ENCODE peak calls at places on chromosome 6, in nine cellular contexts. One of them, this sample, is unnamed.

GRCh38 chr6:44289726-44290125 is 19.5 kb downstream of the TMEM151B start:
- DNase-seq in thyroid gland: peak
- DNase-seq in AG09309: no peak
- DNase-seq in heart right ventricle: no peak
- DNase-seq in GM23338: no peak
- DNase-seq in fibroblast of the aortic adventitia: no peak
- DNase-seq in tibial artery: no peak
- DNase-seq in fibroblast of mammary gland: no peak
- DNase-seq in upper lobe of right lung: no peak
- DNase-seq in this sample: peak

GRCh38 chr6:24517659-24518538 is 23.1 kb downstream of the ALDH5A1 start:
- DNase-seq in thyroid gland: no peak
- DNase-seq in AG09309: no peak
- DNase-seq in heart right ventricle: no peak
- DNase-seq in GM23338: no peak
- DNase-seq in fibroblast of the aortic adventitia: no peak
- DNase-seq in tibial artery: no peak
- DNase-seq in fibroblast of mammary gland: no peak
- DNase-seq in upper lobe of right lung: no peak
- DNase-seq in this sample: no peak

GRCh38 chr6:139577124-139577800 is 202.8 kb upstream of the CITED2 start:
- DNase-seq in thyroid gland: peak
- DNase-seq in AG09309: no peak
- DNase-seq in heart right ventricle: no peak
- DNase-seq in GM23338: no peak
- DNase-seq in fibroblast of the aortic adventitia: no peak
- DNase-seq in tibial artery: no peak
- DNase-seq in fibroblast of mammary gland: peak
- DNase-seq in upper lobe of right lung: no peak
- DNase-seq in this sample: no peak

GRCh38 chr6:158793432-158793831 is 25.7 kb downstream of the EZR start:
- DNase-seq in thyroid gland: no peak
- DNase-seq in AG09309: no peak
- DNase-seq in heart right ventricle: no peak
- DNase-seq in GM23338: peak
- DNase-seq in fibroblast of the aortic adventitia: peak
- DNase-seq in tibial artery: no peak
- DNase-seq in fibroblast of mammary gland: peak
- DNase-seq in upper lobe of right lung: no peak
- DNase-seq in this sample: peak

GRCh38 chr6:18147160-18147559 is 7.7 kb downstream of the TPMT start:
- DNase-seq in thyroid gland: no peak
- DNase-seq in AG09309: peak
- DNase-seq in heart right ventricle: no peak
- DNase-seq in GM23338: no peak
- DNase-seq in fibroblast of the aortic adventitia: peak
- DNase-seq in tibial artery: no peak
- DNase-seq in fibroblast of mammary gland: peak
- DNase-seq in upper lobe of right lung: no peak
- DNase-seq in this sample: peak

GRCh38 chr6:114284281-114284680 is 58.5 kb downstream of the HS3ST5 start:
- DNase-seq in thyroid gland: no peak
- DNase-seq in AG09309: peak
- DNase-seq in heart right ventricle: no peak
- DNase-seq in GM23338: no peak
- DNase-seq in fibroblast of the aortic adventitia: no peak
- DNase-seq in tibial artery: no peak
- DNase-seq in fibroblast of mammary gland: peak
- DNase-seq in upper lobe of right lung: no peak
- DNase-seq in this sample: no peak

GRCh38 chr6:4299476-4299875 is 164.1 kb upstream of the ECI2 start:
- DNase-seq in thyroid gland: no peak
- DNase-seq in AG09309: no peak
- DNase-seq in heart right ventricle: no peak
- DNase-seq in GM23338: no peak
- DNase-seq in fibroblast of the aortic adventitia: peak
- DNase-seq in tibial artery: no peak
- DNase-seq in fibroblast of mammary gland: no peak
- DNase-seq in upper lobe of right lung: no peak
- DNase-seq in this sample: no peak

GRCh38 chr6:104789770-104790190 is 69.9 kb downstream of the HACE1 start:
- DNase-seq in thyroid gland: no peak
- DNase-seq in AG09309: peak
- DNase-seq in heart right ventricle: no peak
- DNase-seq in GM23338: peak
- DNase-seq in fibroblast of the aortic adventitia: peak
- DNase-seq in tibial artery: no peak
- DNase-seq in fibroblast of mammary gland: peak
- DNase-seq in upper lobe of right lung: no peak
- DNase-seq in this sample: peak

GRCh38 chr6:44128020-44128917 is 915 bp downstream of the TMEM63B start:
- DNase-seq in thyroid gland: peak
- DNase-seq in AG09309: no peak
- DNase-seq in heart right ventricle: peak
- DNase-seq in GM23338: peak
- DNase-seq in fibroblast of the aortic adventitia: no peak
- DNase-seq in tibial artery: peak
- DNase-seq in fibroblast of mammary gland: peak
- DNase-seq in upper lobe of right lung: peak
- DNase-seq in this sample: peak

GRCh38 chr6:37242429-37243052 is 15.0 kb upstream of the TBC1D22B start:
- DNase-seq in thyroid gland: no peak
- DNase-seq in AG09309: peak
- DNase-seq in heart right ventricle: peak
- DNase-seq in GM23338: no peak
- DNase-seq in fibroblast of the aortic adventitia: peak
- DNase-seq in tibial artery: no peak
- DNase-seq in fibroblast of mammary gland: peak
- DNase-seq in upper lobe of right lung: no peak
- DNase-seq in this sample: peak

GRCh38 chr6:100892116-100892515 is 11.0 kb upstream of the ASCC3 start:
- DNase-seq in thyroid gland: no peak
- DNase-seq in AG09309: no peak
- DNase-seq in heart right ventricle: no peak
- DNase-seq in GM23338: peak
- DNase-seq in fibroblast of the aortic adventitia: no peak
- DNase-seq in tibial artery: no peak
- DNase-seq in fibroblast of mammary gland: no peak
- DNase-seq in upper lobe of right lung: no peak
- DNase-seq in this sample: no peak

GRCh38 chr6:121157913-121158312 is 176.4 kb downstream of the TBC1D32 start:
- DNase-seq in thyroid gland: no peak
- DNase-seq in AG09309: no peak
- DNase-seq in heart right ventricle: no peak
- DNase-seq in GM23338: no peak
- DNase-seq in fibroblast of the aortic adventitia: peak
- DNase-seq in tibial artery: no peak
- DNase-seq in fibroblast of mammary gland: peak
- DNase-seq in upper lobe of right lung: no peak
- DNase-seq in this sample: no peak

GRCh38 chr6:156840136-156840535 is 63.0 kb downstream of the ARID1B start:
- DNase-seq in thyroid gland: no peak
- DNase-seq in AG09309: no peak
- DNase-seq in heart right ventricle: no peak
- DNase-seq in GM23338: no peak
- DNase-seq in fibroblast of the aortic adventitia: peak
- DNase-seq in tibial artery: no peak
- DNase-seq in fibroblast of mammary gland: peak
- DNase-seq in upper lobe of right lung: no peak
- DNase-seq in this sample: no peak

DNA sequence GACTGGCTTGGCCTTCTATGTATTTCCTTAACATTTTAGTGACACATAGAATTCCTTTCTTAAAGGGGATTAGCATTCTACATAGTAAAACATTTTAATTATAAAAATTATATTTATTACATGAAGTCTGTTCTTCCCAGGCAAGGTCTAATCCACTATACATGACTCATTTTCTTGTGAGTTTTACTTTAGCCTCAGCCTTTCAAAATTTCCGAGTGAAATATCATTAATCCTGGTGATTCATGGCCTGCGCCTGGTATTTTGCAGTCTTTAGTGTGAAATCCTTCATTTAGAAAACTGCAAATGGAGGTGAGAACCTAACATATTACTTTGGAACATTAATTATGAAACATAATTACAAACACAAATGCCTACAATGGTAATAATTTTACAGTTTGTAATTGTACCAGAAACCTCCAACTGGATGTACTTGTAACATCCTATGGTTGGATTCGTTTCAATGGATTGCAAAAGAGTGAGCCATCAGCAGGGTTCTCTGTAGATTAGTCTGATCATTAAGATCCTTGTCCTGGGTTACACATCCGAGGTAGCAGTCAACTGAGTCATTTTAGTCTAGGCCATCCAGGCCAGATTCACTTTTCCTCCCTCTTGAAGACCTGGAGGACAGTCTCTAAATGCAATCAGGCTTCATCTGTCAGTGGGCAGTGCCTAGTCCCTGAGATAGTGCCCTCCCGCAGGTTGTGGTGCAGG is 272.0 kb downstream of the PACRG start:
- DNase-seq in thyroid gland: no peak
- DNase-seq in AG09309: peak
- DNase-seq in heart right ventricle: no peak
- DNase-seq in GM23338: no peak
- DNase-seq in fibroblast of the aortic adventitia: peak
- DNase-seq in tibial artery: no peak
- DNase-seq in fibroblast of mammary gland: peak
- DNase-seq in upper lobe of right lung: no peak
- DNase-seq in this sample: peak
- TF ChIP-seq CTCF in thyroid gland: no peak
- TF ChIP-seq CTCF in AG09309: no peak
- TF ChIP-seq CTCF in heart right ventricle: no peak
- TF ChIP-seq CTCF in GM23338: no peak
- TF ChIP-seq CTCF in fibroblast of the aortic adventitia: no peak
- TF ChIP-seq CTCF in tibial artery: no peak
- TF ChIP-seq CTCF in fibroblast of mammary gland: no peak
- TF ChIP-seq CTCF in upper lobe of right lung: no peak
- TF ChIP-seq CTCF in this sample: no peak

GRCh38 chr6:109455502-109456282 is at the start of gene MICAL1:
- DNase-seq in thyroid gland: peak
- DNase-seq in AG09309: no peak
- DNase-seq in heart right ventricle: peak
- DNase-seq in GM23338: peak
- DNase-seq in fibroblast of the aortic adventitia: peak
- DNase-seq in tibial artery: peak
- DNase-seq in fibroblast of mammary gland: no peak
- DNase-seq in upper lobe of right lung: peak
- DNase-seq in this sample: peak

GRCh38 chr6:109456283-109456583 is 661 bp upstream of the MICAL1 start:
- DNase-seq in thyroid gland: no peak
- DNase-seq in AG09309: no peak
- DNase-seq in heart right ventricle: no peak
- DNase-seq in GM23338: peak
- DNase-seq in fibroblast of the aortic adventitia: no peak
- DNase-seq in tibial artery: no peak
- DNase-seq in fibroblast of mammary gland: no peak
- DNase-seq in upper lobe of right lung: no peak
- DNase-seq in this sample: peak

GRCh38 chr6:109457596-109457996 is 2.0 kb upstream of the MICAL1 start:
- DNase-seq in thyroid gland: no peak
- DNase-seq in AG09309: no peak
- DNase-seq in heart right ventricle: no peak
- DNase-seq in GM23338: no peak
- DNase-seq in fibroblast of the aortic adventitia: no peak
- DNase-seq in tibial artery: no peak
- DNase-seq in fibroblast of mammary gland: no peak
- DNase-seq in upper lobe of right lung: no peak
- DNase-seq in this sample: no peak

GRCh38 chr6:109455161-109455501 is 441 bp downstream of the MICAL1 start:
- DNase-seq in thyroid gland: no peak
- DNase-seq in AG09309: no peak
- DNase-seq in heart right ventricle: no peak
- DNase-seq in GM23338: peak
- DNase-seq in fibroblast of the aortic adventitia: no peak
- DNase-seq in tibial artery: no peak
- DNase-seq in fibroblast of mammary gland: no peak
- DNase-seq in upper lobe of right lung: no peak
- DNase-seq in this sample: no peak

GRCh38 chr6:109456710-109457595 is 1.4 kb upstream of the MICAL1 start:
- DNase-seq in thyroid gland: peak
- DNase-seq in AG09309: peak
- DNase-seq in heart right ventricle: peak
- DNase-seq in GM23338: peak
- DNase-seq in fibroblast of the aortic adventitia: peak
- DNase-seq in tibial artery: peak
- DNase-seq in fibroblast of mammary gland: peak
- DNase-seq in upper lobe of right lung: no peak
- DNase-seq in this sample: peak
- H3K4me3 ChIP-seq in thyroid gland: no peak
- H3K4me3 ChIP-seq in AG09309: peak
- H3K4me3 ChIP-seq in heart right ventricle: no peak
- H3K4me3 ChIP-seq in GM23338: peak
- H3K4me3 ChIP-seq in fibroblast of the aortic adventitia: peak
- H3K4me3 ChIP-seq in tibial artery: peak
- H3K4me3 ChIP-seq in fibroblast of mammary gland: peak
- H3K4me3 ChIP-seq in upper lobe of right lung: peak
- H3K4me3 ChIP-seq in this sample: no peak

GRCh38 chr6:101961357-101961756 is 567.8 kb downstream of the GRIK2 start:
- DNase-seq in thyroid gland: no peak
- DNase-seq in AG09309: no peak
- DNase-seq in heart right ventricle: no peak
- DNase-seq in GM23338: peak
- DNase-seq in fibroblast of the aortic adventitia: no peak
- DNase-seq in tibial artery: no peak
- DNase-seq in fibroblast of mammary gland: no peak
- DNase-seq in upper lobe of right lung: no peak
- DNase-seq in this sample: no peak
- TF ChIP-seq CTCF in thyroid gland: no peak
- TF ChIP-seq CTCF in AG09309: no peak
- TF ChIP-seq CTCF in heart right ventricle: no peak
- TF ChIP-seq CTCF in GM23338: peak
- TF ChIP-seq CTCF in fibroblast of the aortic adventitia: no peak
- TF ChIP-seq CTCF in tibial artery: no peak
- TF ChIP-seq CTCF in fibroblast of mammary gland: no peak
- TF ChIP-seq CTCF in upper lobe of right lung: no peak
- TF ChIP-seq CTCF in this sample: no peak

GRCh38 chr6:129236110-129236509 is 353.2 kb downstream of the LAMA2 start:
- DNase-seq in thyroid gland: no peak
- DNase-seq in AG09309: no peak
- DNase-seq in heart right ventricle: no peak
- DNase-seq in GM23338: no peak
- DNase-seq in fibroblast of the aortic adventitia: peak
- DNase-seq in tibial artery: no peak
- DNase-seq in fibroblast of mammary gland: no peak
- DNase-seq in upper lobe of right lung: no peak
- DNase-seq in this sample: no peak
- H3K4me3 ChIP-seq in thyroid gland: no peak
- H3K4me3 ChIP-seq in AG09309: no peak
- H3K4me3 ChIP-seq in heart right ventricle: no peak
- H3K4me3 ChIP-seq in GM23338: no peak
- H3K4me3 ChIP-seq in fibroblast of the aortic adventitia: no peak
- H3K4me3 ChIP-seq in tibial artery: no peak
- H3K4me3 ChIP-seq in fibroblast of mammary gland: no peak
- H3K4me3 ChIP-seq in upper lobe of right lung: no peak
- H3K4me3 ChIP-seq in this sample: no peak

This sample was measured in osteoblast.